ENCODE peak calls at places on chromosome 20, in five cellular contexts. One of them, this sample, is unnamed.

GRCh38 chr20:56460459-56460858 is 8.0 kb upstream of the RTF2 start:
- ATAC-seq in K562: no peak
- ATAC-seq in gastrocnemius medialis: no peak
- ATAC-seq in A549: no peak
- ATAC-seq in upper lobe of left lung: no peak
- ATAC-seq in this sample: no peak

GRCh38 chr20:3156811-3157619 is 2.6 kb downstream of the FASTKD5 start:
- ATAC-seq in gastrocnemius medialis: no peak
- ATAC-seq in K562: peak
- ATAC-seq in upper lobe of left lung: no peak
- ATAC-seq in A549: no peak
- ATAC-seq in this sample: no peak

GRCh38 chr20:19427480-19427879 is 215.0 kb downstream of the SLC24A3 start:
- ATAC-seq in gastrocnemius medialis: peak
- ATAC-seq in A549: no peak
- ATAC-seq in K562: no peak
- ATAC-seq in upper lobe of left lung: peak
- ATAC-seq in this sample: peak

GRCh38 chr20:42254673-42255072 is 636.5 kb upstream of the CHD6 start:
- ATAC-seq in upper lobe of left lung: no peak
- ATAC-seq in gastrocnemius medialis: no peak
- ATAC-seq in A549: no peak
- ATAC-seq in K562: no peak
- ATAC-seq in this sample: no peak

GRCh38 chr20:1472556-1473243 is 6.1 kb upstream of the NSFL1C start:
- ATAC-seq in K562: no peak
- ATAC-seq in A549: no peak
- ATAC-seq in gastrocnemius medialis: no peak
- ATAC-seq in upper lobe of left lung: peak
- ATAC-seq in this sample: no peak

GRCh38 chr20:34426026-34426425 is 63.0 kb downstream of the ITCH start:
- ATAC-seq in K562: no peak
- ATAC-seq in A549: no peak
- ATAC-seq in upper lobe of left lung: no peak
- ATAC-seq in gastrocnemius medialis: no peak
- ATAC-seq in this sample: no peak

GRCh38 chr20:17438436-17439039 is 92.6 kb downstream of the BFSP1 start:
- ATAC-seq in A549: no peak
- ATAC-seq in gastrocnemius medialis: no peak
- ATAC-seq in K562: peak
- ATAC-seq in upper lobe of left lung: no peak
- ATAC-seq in this sample: no peak

GRCh38 chr20:54668271-54669053 is 193.1 kb downstream of the DOK5 start:
- ATAC-seq in upper lobe of left lung: peak
- ATAC-seq in K562: peak
- ATAC-seq in A549: peak
- ATAC-seq in gastrocnemius medialis: no peak
- ATAC-seq in this sample: no peak

GRCh38 chr20:43463133-43463863 is 5.6 kb downstream of the SRSF6 start:
- ATAC-seq in A549: no peak
- ATAC-seq in K562: no peak
- ATAC-seq in upper lobe of left lung: no peak
- ATAC-seq in gastrocnemius medialis: no peak
- ATAC-seq in this sample: no peak
- TF ChIP-seq POLR2A in A549: no peak
- TF ChIP-seq POLR2A in K562: peak
- TF ChIP-seq POLR2A in upper lobe of left lung: no peak
- TF ChIP-seq POLR2A in gastrocnemius medialis: no peak
- TF ChIP-seq POLR2A in this sample: no peak

GRCh38 chr20:62301111-62301668 is 1.6 kb upstream of the ADRM1 start:
- ATAC-seq in K562: no peak
- ATAC-seq in gastrocnemius medialis: no peak
- ATAC-seq in A549: no peak
- ATAC-seq in upper lobe of left lung: no peak
- ATAC-seq in this sample: no peak

GRCh38 chr20:62303327-62304226 is 780 bp downstream of the ADRM1 start:
- ATAC-seq in A549: peak
- ATAC-seq in K562: peak
- ATAC-seq in gastrocnemius medialis: no peak
- ATAC-seq in upper lobe of left lung: no peak
- ATAC-seq in this sample: no peak

GRCh38 chr20:62301773-62302340 is 940 bp upstream of the ADRM1 start:
- ATAC-seq in K562: peak
- ATAC-seq in A549: peak
- ATAC-seq in gastrocnemius medialis: peak
- ATAC-seq in upper lobe of left lung: peak
- ATAC-seq in this sample: peak

GRCh38 chr20:62303049-62303326 is 191 bp downstream of the ADRM1 start:
- ATAC-seq in gastrocnemius medialis: no peak
- ATAC-seq in A549: no peak
- ATAC-seq in K562: no peak
- ATAC-seq in upper lobe of left lung: no peak
- ATAC-seq in this sample: no peak

GRCh38 chr20:62302341-62303048 is at the start of gene ADRM1:
- ATAC-seq in K562: peak
- ATAC-seq in gastrocnemius medialis: peak
- ATAC-seq in upper lobe of left lung: peak
- ATAC-seq in A549: peak
- ATAC-seq in this sample: peak
- TF ChIP-seq POLR2A in K562: peak
- TF ChIP-seq POLR2A in gastrocnemius medialis: peak
- TF ChIP-seq POLR2A in upper lobe of left lung: peak
- TF ChIP-seq POLR2A in A549: peak
- TF ChIP-seq POLR2A in this sample: peak

GRCh38 chr20:32483351-32484220 is 101.5 kb downstream of the NOL4L start:
- ATAC-seq in gastrocnemius medialis: peak
- ATAC-seq in upper lobe of left lung: peak
- ATAC-seq in K562: no peak
- ATAC-seq in A549: peak
- ATAC-seq in this sample: peak
- TF ChIP-seq POLR2A in gastrocnemius medialis: no peak
- TF ChIP-seq POLR2A in upper lobe of left lung: no peak
- TF ChIP-seq POLR2A in K562: no peak
- TF ChIP-seq POLR2A in A549: peak
- TF ChIP-seq POLR2A in this sample: peak

GRCh38 chr20:63537525-63538203 is 488 bp upstream of the PTK6 start:
- ATAC-seq in K562: peak
- ATAC-seq in gastrocnemius medialis: peak
- ATAC-seq in upper lobe of left lung: peak
- ATAC-seq in A549: peak
- ATAC-seq in this sample: peak
- TF ChIP-seq POLR2A in K562: no peak
- TF ChIP-seq POLR2A in gastrocnemius medialis: no peak
- TF ChIP-seq POLR2A in upper lobe of left lung: no peak
- TF ChIP-seq POLR2A in A549: peak
- TF ChIP-seq POLR2A in this sample: no peak

GRCh38 chr20:35618372-35619131 is 2.9 kb downstream of the SPAG4 start:
- ATAC-seq in A549: peak
- ATAC-seq in upper lobe of left lung: no peak
- ATAC-seq in K562: no peak
- ATAC-seq in gastrocnemius medialis: no peak
- ATAC-seq in this sample: no peak

GRCh38 chr20:35618032-35618371 is 2.4 kb downstream of the SPAG4 start:
- ATAC-seq in K562: no peak
- ATAC-seq in gastrocnemius medialis: no peak
- ATAC-seq in A549: no peak
- ATAC-seq in upper lobe of left lung: no peak
- ATAC-seq in this sample: no peak

GRCh38 chr20:35616465-35617396 is 1.1 kb downstream of the SPAG4 start:
- ATAC-seq in K562: peak
- ATAC-seq in gastrocnemius medialis: peak
- ATAC-seq in A549: peak
- ATAC-seq in upper lobe of left lung: peak
- ATAC-seq in this sample: peak

GRCh38 chr20:35617397-35618031 is 1.9 kb downstream of the SPAG4 start:
- ATAC-seq in gastrocnemius medialis: peak
- ATAC-seq in K562: peak
- ATAC-seq in A549: peak
- ATAC-seq in upper lobe of left lung: peak
- ATAC-seq in this sample: no peak

GRCh38 chr20:35615667-35616464 is at the start of gene SPAG4:
- ATAC-seq in upper lobe of left lung: peak
- ATAC-seq in gastrocnemius medialis: peak
- ATAC-seq in K562: peak
- ATAC-seq in A549: peak
- ATAC-seq in this sample: peak
- TF ChIP-seq POLR2A in upper lobe of left lung: no peak
- TF ChIP-seq POLR2A in gastrocnemius medialis: peak
- TF ChIP-seq POLR2A in K562: peak
- TF ChIP-seq POLR2A in A549: peak
- TF ChIP-seq POLR2A in this sample: peak

GRCh38 chr20:40991181-40991889 is 37.3 kb upstream of the TOP1 start:
- ATAC-seq in gastrocnemius medialis: no peak
- ATAC-seq in upper lobe of left lung: peak
- ATAC-seq in A549: peak
- ATAC-seq in K562: peak
- ATAC-seq in this sample: peak
- TF ChIP-seq POLR2A in gastrocnemius medialis: no peak
- TF ChIP-seq POLR2A in upper lobe of left lung: no peak
- TF ChIP-seq POLR2A in A549: no peak
- TF ChIP-seq POLR2A in K562: no peak
- TF ChIP-seq POLR2A in this sample: no peak

DNA sequence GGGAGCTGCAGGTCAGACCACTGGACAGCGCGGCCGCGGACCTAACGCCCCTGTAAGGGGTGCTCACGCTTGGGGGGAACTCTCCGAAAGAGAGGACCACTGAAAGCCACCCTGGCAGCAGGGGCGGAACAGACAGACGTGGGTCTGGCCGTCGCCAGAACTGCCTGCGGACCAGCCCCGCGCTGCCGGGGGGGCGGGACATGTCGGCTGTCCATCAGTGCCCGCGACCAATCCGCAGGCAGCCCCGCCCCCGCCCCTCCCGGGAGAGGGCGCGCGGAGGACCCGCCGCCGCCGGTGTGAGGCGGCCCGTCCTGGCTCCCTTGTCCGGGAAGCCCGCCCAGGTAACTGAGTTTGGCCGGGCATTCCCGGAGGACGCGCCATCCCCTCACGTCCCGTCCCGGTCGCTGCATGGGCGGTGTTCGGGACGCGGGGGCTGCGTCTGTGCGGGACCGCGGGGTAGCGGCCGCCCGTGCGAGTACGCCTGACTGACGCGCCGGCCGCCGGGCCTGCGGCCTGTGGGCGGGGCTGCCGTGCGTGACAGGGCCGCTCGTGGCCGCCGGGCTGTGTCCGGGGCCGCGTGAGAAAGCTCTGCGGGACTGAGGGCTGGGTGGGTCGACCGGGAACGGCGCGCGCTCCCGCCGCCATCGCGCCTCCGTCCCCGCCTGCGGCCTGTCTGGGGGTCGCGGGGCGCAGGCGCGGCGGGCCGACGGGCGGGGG is 490 bp upstream of the PLCG1 start:
- ATAC-seq in gastrocnemius medialis: peak
- ATAC-seq in K562: peak
- ATAC-seq in A549: peak
- ATAC-seq in upper lobe of left lung: peak
- ATAC-seq in this sample: peak
- TF ChIP-seq POLR2A in gastrocnemius medialis: peak
- TF ChIP-seq POLR2A in K562: peak
- TF ChIP-seq POLR2A in A549: peak
- TF ChIP-seq POLR2A in upper lobe of left lung: no peak
- TF ChIP-seq POLR2A in this sample: peak

This sample was measured in gastroesophageal sphincter.